ENCODE peak calls at places on chromosomes 5 and 9, in eight cellular contexts. One of them, this sample, is unnamed. For H3K4me1, the result is how much of the 10 kb centered on the place peaks cover.

GRCh38 chr9:136438548-136438908 is 1.1 kb downstream of the INPP5E start:
- DNase-seq in cardiac muscle cell: peak
- DNase-seq in adipocyte: peak
- DNase-seq in stomach: no peak
- DNase-seq in BE2C: no peak
- DNase-seq in body of pancreas: peak
- DNase-seq in right atrium auricular region: no peak
- DNase-seq in A549: peak
- DNase-seq in this sample: peak

GRCh38 chr5:80763211-80763610 is 108.4 kb upstream of the DHFR start:
- DNase-seq in right atrium auricular region: no peak
- DNase-seq in BE2C: no peak
- DNase-seq in body of pancreas: no peak
- DNase-seq in adipocyte: peak
- DNase-seq in stomach: no peak
- DNase-seq in cardiac muscle cell: no peak
- DNase-seq in A549: no peak
- DNase-seq in this sample: no peak

GRCh38 chr5:77359231-77359630 is 132.9 kb downstream of the WDR41 start:
- DNase-seq in A549: no peak
- DNase-seq in body of pancreas: no peak
- DNase-seq in right atrium auricular region: no peak
- DNase-seq in stomach: no peak
- DNase-seq in cardiac muscle cell: no peak
- DNase-seq in adipocyte: no peak
- DNase-seq in BE2C: no peak
- DNase-seq in this sample: no peak

GRCh38 chr5:82445729-82446349 is 167.7 kb upstream of the RPS23 start:
- DNase-seq in cardiac muscle cell: no peak
- DNase-seq in stomach: no peak
- DNase-seq in A549: no peak
- DNase-seq in adipocyte: no peak
- DNase-seq in BE2C: no peak
- DNase-seq in right atrium auricular region: no peak
- DNase-seq in body of pancreas: no peak
- DNase-seq in this sample: peak

GRCh38 chr5:43631182-43631910 is 28.4 kb downstream of the NNT start:
- DNase-seq in stomach: peak
- DNase-seq in A549: peak
- DNase-seq in BE2C: peak
- DNase-seq in adipocyte: peak
- DNase-seq in right atrium auricular region: no peak
- DNase-seq in body of pancreas: peak
- DNase-seq in cardiac muscle cell: peak
- DNase-seq in this sample: peak

GRCh38 chr5:72071906-72072305 is 35.4 kb upstream of the MAP1B start:
- DNase-seq in adipocyte: no peak
- DNase-seq in cardiac muscle cell: no peak
- DNase-seq in stomach: no peak
- DNase-seq in right atrium auricular region: no peak
- DNase-seq in body of pancreas: no peak
- DNase-seq in BE2C: no peak
- DNase-seq in A549: no peak
- DNase-seq in this sample: no peak

GRCh38 chr9:26657958-26658357 is 234.6 kb downstream of the CAAP1 start:
- DNase-seq in A549: no peak
- DNase-seq in BE2C: no peak
- DNase-seq in stomach: no peak
- DNase-seq in cardiac muscle cell: no peak
- DNase-seq in right atrium auricular region: no peak
- DNase-seq in adipocyte: no peak
- DNase-seq in body of pancreas: no peak
- DNase-seq in this sample: no peak

GRCh38 chr5:154262376-154262775 is 71.8 kb downstream of the GALNT10 start:
- DNase-seq in body of pancreas: no peak
- DNase-seq in cardiac muscle cell: no peak
- DNase-seq in adipocyte: no peak
- DNase-seq in A549: no peak
- DNase-seq in BE2C: no peak
- DNase-seq in stomach: no peak
- DNase-seq in right atrium auricular region: no peak
- DNase-seq in this sample: no peak

GRCh38 chr5:67095346-67095871 is 101.2 kb downstream of the CD180 start:
- DNase-seq in body of pancreas: peak
- DNase-seq in A549: peak
- DNase-seq in right atrium auricular region: peak
- DNase-seq in cardiac muscle cell: no peak
- DNase-seq in stomach: peak
- DNase-seq in BE2C: no peak
- DNase-seq in adipocyte: peak
- DNase-seq in this sample: peak

GRCh38 chr9:115213777-115214428 is 95.9 kb upstream of the TNC start:
- DNase-seq in right atrium auricular region: no peak
- DNase-seq in body of pancreas: no peak
- DNase-seq in BE2C: no peak
- DNase-seq in A549: peak
- DNase-seq in adipocyte: peak
- DNase-seq in cardiac muscle cell: no peak
- DNase-seq in stomach: no peak
- DNase-seq in this sample: no peak

GRCh38 chr9:97935291-97935690 is 2.7 kb downstream of the HEMGN start:
- DNase-seq in A549: no peak
- DNase-seq in stomach: no peak
- DNase-seq in BE2C: no peak
- DNase-seq in body of pancreas: no peak
- DNase-seq in right atrium auricular region: no peak
- DNase-seq in cardiac muscle cell: no peak
- DNase-seq in adipocyte: no peak
- DNase-seq in this sample: no peak
- H3K4me1 ChIP-seq in A549: under half
- H3K4me1 ChIP-seq in stomach: under half
- H3K4me1 ChIP-seq in BE2C: under half
- H3K4me1 ChIP-seq in body of pancreas: under half
- H3K4me1 ChIP-seq in right atrium auricular region: under half
- H3K4me1 ChIP-seq in cardiac muscle cell: under half
- H3K4me1 ChIP-seq in adipocyte: under half
- H3K4me1 ChIP-seq in this sample: under half

GRCh38 chr5:172858511-172858989 is 24.5 kb downstream of the ERGIC1 start:
- DNase-seq in A549: peak
- DNase-seq in cardiac muscle cell: peak
- DNase-seq in adipocyte: no peak
- DNase-seq in right atrium auricular region: no peak
- DNase-seq in body of pancreas: no peak
- DNase-seq in BE2C: no peak
- DNase-seq in stomach: peak
- DNase-seq in this sample: peak

GRCh38 chr5:172859966-172860365 is 25.9 kb downstream of the ERGIC1 start:
- DNase-seq in cardiac muscle cell: no peak
- DNase-seq in body of pancreas: no peak
- DNase-seq in BE2C: no peak
- DNase-seq in adipocyte: no peak
- DNase-seq in A549: no peak
- DNase-seq in right atrium auricular region: no peak
- DNase-seq in stomach: peak
- DNase-seq in this sample: peak

GRCh38 chr5:172856336-172856735 is 22.3 kb downstream of the ERGIC1 start:
- DNase-seq in cardiac muscle cell: no peak
- DNase-seq in right atrium auricular region: no peak
- DNase-seq in stomach: no peak
- DNase-seq in BE2C: no peak
- DNase-seq in adipocyte: no peak
- DNase-seq in A549: no peak
- DNase-seq in body of pancreas: no peak
- DNase-seq in this sample: no peak

GRCh38 chr5:172858990-172859811 is 25.1 kb downstream of the ERGIC1 start:
- DNase-seq in cardiac muscle cell: peak
- DNase-seq in BE2C: no peak
- DNase-seq in A549: peak
- DNase-seq in right atrium auricular region: peak
- DNase-seq in adipocyte: peak
- DNase-seq in stomach: peak
- DNase-seq in body of pancreas: peak
- DNase-seq in this sample: peak

DNA sequence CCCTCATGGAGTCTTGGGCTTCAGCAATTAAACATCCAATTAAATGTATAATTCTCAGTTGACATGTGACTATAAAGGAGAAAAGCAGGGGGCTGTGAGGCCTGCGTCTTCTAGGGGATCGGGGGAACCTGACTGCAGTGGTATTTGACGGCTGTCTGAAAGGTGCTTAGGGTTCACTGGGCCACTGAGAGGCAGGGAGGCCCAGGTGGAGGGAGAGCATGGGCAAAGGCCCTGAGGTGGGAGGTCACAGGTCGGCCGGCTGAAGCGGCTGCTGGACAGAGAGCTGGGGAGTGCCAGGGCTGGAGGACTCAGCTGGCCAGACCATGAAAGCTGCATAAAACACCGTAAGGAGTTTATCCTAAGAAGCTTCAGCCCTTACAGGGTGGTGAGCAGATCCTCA is 23.9 kb downstream of the ERGIC1 start:
- DNase-seq in A549: no peak
- DNase-seq in stomach: no peak
- DNase-seq in BE2C: no peak
- DNase-seq in cardiac muscle cell: no peak
- DNase-seq in adipocyte: no peak
- DNase-seq in body of pancreas: no peak
- DNase-seq in right atrium auricular region: no peak
- DNase-seq in this sample: no peak
- H3K4me1 ChIP-seq in A549: half or more
- H3K4me1 ChIP-seq in stomach: half or more
- H3K4me1 ChIP-seq in BE2C: under half
- H3K4me1 ChIP-seq in cardiac muscle cell: under half
- H3K4me1 ChIP-seq in adipocyte: half or more
- H3K4me1 ChIP-seq in body of pancreas: half or more
- H3K4me1 ChIP-seq in right atrium auricular region: half or more
- H3K4me1 ChIP-seq in this sample: under half

DNA sequence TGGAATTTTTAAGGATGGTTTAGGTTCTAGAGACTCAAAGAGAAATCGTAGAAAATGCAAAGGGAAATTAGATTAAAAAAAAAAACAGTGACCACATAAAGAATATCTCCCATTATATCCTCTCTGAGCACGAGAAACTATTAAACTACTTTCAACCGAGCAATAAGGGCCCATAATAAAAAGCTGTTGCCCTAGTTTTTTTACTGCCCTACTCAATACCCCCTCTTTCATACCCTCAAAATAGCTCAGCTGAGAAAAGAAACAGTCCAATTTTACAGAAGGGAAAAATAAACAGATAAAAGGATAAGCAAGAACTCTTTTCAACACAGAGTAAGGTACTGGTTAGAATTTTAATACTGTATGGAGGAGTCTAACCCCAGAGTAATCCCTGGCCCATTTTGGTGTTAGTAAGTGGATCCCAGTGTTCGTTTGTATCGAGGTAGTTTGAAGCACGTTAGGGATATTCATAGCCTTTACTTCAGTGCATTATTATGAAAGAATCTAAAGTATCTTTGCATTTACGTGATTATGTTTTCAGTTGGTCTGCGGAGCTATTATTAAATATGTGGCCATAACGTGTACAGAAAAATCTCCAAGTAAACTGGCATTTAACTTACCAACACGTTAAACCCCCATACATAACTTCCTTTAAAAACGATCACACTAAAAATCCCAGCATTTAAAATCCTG is 980 bp upstream of the RHOBTB3 start:
- DNase-seq in A549: no peak
- DNase-seq in stomach: no peak
- DNase-seq in adipocyte: no peak
- DNase-seq in BE2C: no peak
- DNase-seq in right atrium auricular region: no peak
- DNase-seq in cardiac muscle cell: no peak
- DNase-seq in body of pancreas: no peak
- DNase-seq in this sample: no peak
- H3K4me1 ChIP-seq in A549: under half
- H3K4me1 ChIP-seq in stomach: half or more
- H3K4me1 ChIP-seq in adipocyte: half or more
- H3K4me1 ChIP-seq in BE2C: under half
- H3K4me1 ChIP-seq in right atrium auricular region: under half
- H3K4me1 ChIP-seq in cardiac muscle cell: under half
- H3K4me1 ChIP-seq in body of pancreas: half or more
- H3K4me1 ChIP-seq in this sample: under half

GRCh38 chr5:157915638-157916037 is 56.7 kb upstream of the CLINT1 start:
- DNase-seq in body of pancreas: peak
- DNase-seq in adipocyte: no peak
- DNase-seq in stomach: peak
- DNase-seq in cardiac muscle cell: peak
- DNase-seq in A549: peak
- DNase-seq in right atrium auricular region: peak
- DNase-seq in BE2C: peak
- DNase-seq in this sample: peak

GRCh38 chr5:157914389-157914788 is 55.4 kb upstream of the CLINT1 start:
- DNase-seq in right atrium auricular region: no peak
- DNase-seq in BE2C: no peak
- DNase-seq in stomach: no peak
- DNase-seq in cardiac muscle cell: no peak
- DNase-seq in A549: no peak
- DNase-seq in adipocyte: no peak
- DNase-seq in body of pancreas: no peak
- DNase-seq in this sample: peak

GRCh38 chr5:157912621-157913325 is 53.8 kb upstream of the CLINT1 start:
- DNase-seq in right atrium auricular region: no peak
- DNase-seq in cardiac muscle cell: no peak
- DNase-seq in BE2C: no peak
- DNase-seq in adipocyte: no peak
- DNase-seq in body of pancreas: peak
- DNase-seq in stomach: peak
- DNase-seq in A549: no peak
- DNase-seq in this sample: peak

GRCh38 chr5:157911568-157911967 is 52.6 kb upstream of the CLINT1 start:
- DNase-seq in BE2C: no peak
- DNase-seq in adipocyte: no peak
- DNase-seq in right atrium auricular region: no peak
- DNase-seq in stomach: no peak
- DNase-seq in body of pancreas: no peak
- DNase-seq in A549: no peak
- DNase-seq in cardiac muscle cell: no peak
- DNase-seq in this sample: no peak

GRCh38 chr5:157913575-157913974 is 54.6 kb upstream of the CLINT1 start:
- DNase-seq in adipocyte: no peak
- DNase-seq in cardiac muscle cell: no peak
- DNase-seq in body of pancreas: no peak
- DNase-seq in right atrium auricular region: no peak
- DNase-seq in BE2C: no peak
- DNase-seq in A549: no peak
- DNase-seq in stomach: no peak
- DNase-seq in this sample: peak
- H3K4me1 ChIP-seq in adipocyte: under half
- H3K4me1 ChIP-seq in cardiac muscle cell: under half
- H3K4me1 ChIP-seq in body of pancreas: under half
- H3K4me1 ChIP-seq in right atrium auricular region: under half
- H3K4me1 ChIP-seq in BE2C: under half
- H3K4me1 ChIP-seq in A549: under half
- H3K4me1 ChIP-seq in stomach: half or more
- H3K4me1 ChIP-seq in this sample: under half